ENCODE peak calls at places on chromosomes 5 and 9, in five cellular contexts. A, V, E, U and I are unnamed samples.
A peak's percentile ranks its signal among the peaks of the same experiment; 100 is the strongest.

GRCh38 chr5:135977375-135977928 is 22.7 kb upstream of the LECT2 start:
- DNase-seq in A (no peak), V (peak; percentile 56), E (peak; percentile 87), U (peak; percentile 86), I (peak; percentile 64)

GRCh38 chr5:66306105-66306843 is 162.2 kb downstream of the SREK1 start:
- DNase-seq in A (peak; percentile 78), V (peak; percentile 46), E (no peak), U (peak; percentile 77), I (peak; percentile 10)

GRCh38 chr9:134892221-134892620 is 11.6 kb downstream of the FCN2 start:
- DNase-seq in A (no peak), V (no peak), E (peak; percentile 58), U (no peak), I (no peak)

GRCh38 chr9:5326893-5327548 is 12.7 kb downstream of the RLN1 start:
- DNase-seq in A (no peak), V (no peak), E (no peak), U (peak; percentile 87), I (no peak)

GRCh38 chr5:133785182-133785581 is 172.8 kb upstream of the FSTL4 start:
- DNase-seq in A (no peak), V (no peak), E (no peak), U (peak; percentile 25), I (no peak)

GRCh38 chr5:44189255-44189654 is 200.0 kb downstream of the FGF10 start:
- DNase-seq in A (no peak), V (no peak), E (no peak), U (no peak), I (no peak)

GRCh38 chr5:35089688-35090314 is 42.1 kb upstream of the AGXT2 start:
- DNase-seq in A (peak; percentile 48), V (peak; percentile 23), E (no peak), U (peak; percentile 73), I (peak; percentile 9)

GRCh38 chr5:81825237-81825636 is 74.3 kb upstream of the SSBP2 start:
- DNase-seq in A (no peak), V (peak; percentile 67), E (no peak), U (no peak), I (peak; percentile 46)

GRCh38 chr9:81999806-82000205 is 11.2 kb downstream of the SPATA31D1 start:
- DNase-seq in A (no peak), V (no peak), E (no peak), U (no peak), I (no peak)

GRCh38 chr5:122726990-122727616 is 47.8 kb upstream of the SNX2 start:
- DNase-seq in A (no peak), V (no peak), E (no peak), U (no peak), I (peak; percentile 80)

GRCh38 chr5:55258339-55258738 is 24.9 kb upstream of the CCNO start:
- DNase-seq in A (no peak), V (no peak), E (no peak), U (no peak), I (no peak)

GRCh38 chr9:98569491-98569890 is 139.2 kb downstream of the GABBR2 start:
- DNase-seq in A (no peak), V (no peak), E (no peak), U (no peak), I (no peak)

GRCh38 chr5:106093149-106093548 is 1577.6 kb downstream of the EFNA5 start:
- DNase-seq in A (no peak), V (no peak), E (no peak), U (no peak), I (peak; percentile 28)

GRCh38 chr9:37033753-37034319 is at the start of gene PAX5:
- DNase-seq in A (no peak), V (no peak), E (peak; percentile 78), U (no peak), I (no peak)

GRCh38 chr5:139925650-139926640 is 117.2 kb downstream of the NRG2 start:
- DNase-seq in A (no peak), V (no peak), E (no peak), U (no peak), I (no peak)

GRCh38 chr5:53091304-53091703 is 18.3 kb downstream of the MOCS2 start:
- DNase-seq in A (no peak), V (no peak), E (no peak), U (no peak), I (no peak)

GRCh38 chr5:122126711-122127385 is 2.5 kb upstream of the ZNF474 start:
- DNase-seq in A (no peak), V (no peak), E (no peak), U (peak; percentile 7), I (no peak)

GRCh38 chr9:73573235-73573634 is 421.6 kb downstream of the ANXA1 start:
- DNase-seq in A (no peak), V (no peak), E (no peak), U (no peak), I (no peak)

GRCh38 chr5:111869681-111870080 is 112.7 kb upstream of the NREP start:
- DNase-seq in A (no peak), V (no peak), E (no peak), U (no peak), I (peak; percentile 55)

GRCh38 chr5:158382473-158382872 is 523.5 kb upstream of the CLINT1 start:
- DNase-seq in A (no peak), V (peak; percentile 48), E (no peak), U (no peak), I (peak; percentile 83)

GRCh38 chr9:70677336-70677735 is 262.9 kb upstream of the KLF9 start:
- DNase-seq in A (no peak), V (no peak), E (no peak), U (no peak), I (no peak)

GRCh38 chr5:1291611-1292080 is 3.2 kb downstream of the TERT start:
- DNase-seq in A (no peak), V (no peak), E (peak; percentile 56), U (no peak), I (no peak)

GRCh38 chr5:140157032-140157781 is 17.8 kb upstream of the CYSTM1 start:
- DNase-seq in A (peak; percentile 92), V (peak; percentile 91), E (peak; percentile 96), U (peak; percentile 93), I (peak; percentile 55)

GRCh38 chr5:8908055-8908683 is 637.7 kb downstream of the SEMA5A start:
- DNase-seq in A (peak; percentile 41), V (no peak), E (no peak), U (peak; percentile 64), I (peak; percentile 47)

GRCh38 chr9:131640438-131641181 is 95.3 kb downstream of the PRRT1B start:
- DNase-seq in A (no peak), V (no peak), E (no peak), U (no peak), I (no peak)

GRCh38 chr5:149583394-149583793 is 2.1 kb downstream of the ARHGEF37 start:
- DNase-seq in A (no peak), V (peak; percentile 34), E (no peak), U (no peak), I (no peak)

GRCh38 chr5:72082048-72082447 is 25.2 kb upstream of the MAP1B start:
- DNase-seq in A (no peak), V (no peak), E (no peak), U (no peak), I (no peak)
- TF ChIP-seq CTCF in A (no peak), V (no peak), E (no peak), U (peak; percentile 18), I (no peak)

GRCh38 chr5:14299666-14300065 is 156.5 kb downstream of the TRIO start:
- DNase-seq in A (no peak), V (no peak), E (no peak), U (peak; percentile 68), I (no peak)
- H3K27ac ChIP-seq in A (no peak overlapping the region), V (no peak overlapping the region), E (no peak overlapping the region), U (no peak overlapping the region), I (no peak overlapping the region)

GRCh38 chr5:64680289-64680688 is 10.0 kb upstream of the SHISAL2B start:
- DNase-seq in A (no peak), V (no peak), E (no peak), U (peak; percentile 39), I (no peak)
- TF ChIP-seq CTCF in A (peak; percentile 19), V (no peak), E (no peak), U (peak; percentile 43), I (peak; percentile 37)

GRCh38 chr5:72510610-72511121 is 3.5 kb upstream of the ZNF366 start:
- DNase-seq in A (no peak), V (no peak), E (no peak), U (no peak), I (peak; percentile 69)
- H3K27ac ChIP-seq in A (peak overlapping the region; percentile 87), V (peak overlapping the region; percentile 79), E (no peak overlapping the region), U (no peak overlapping the region), I (peak overlapping the region; percentile 75)

DNA sequence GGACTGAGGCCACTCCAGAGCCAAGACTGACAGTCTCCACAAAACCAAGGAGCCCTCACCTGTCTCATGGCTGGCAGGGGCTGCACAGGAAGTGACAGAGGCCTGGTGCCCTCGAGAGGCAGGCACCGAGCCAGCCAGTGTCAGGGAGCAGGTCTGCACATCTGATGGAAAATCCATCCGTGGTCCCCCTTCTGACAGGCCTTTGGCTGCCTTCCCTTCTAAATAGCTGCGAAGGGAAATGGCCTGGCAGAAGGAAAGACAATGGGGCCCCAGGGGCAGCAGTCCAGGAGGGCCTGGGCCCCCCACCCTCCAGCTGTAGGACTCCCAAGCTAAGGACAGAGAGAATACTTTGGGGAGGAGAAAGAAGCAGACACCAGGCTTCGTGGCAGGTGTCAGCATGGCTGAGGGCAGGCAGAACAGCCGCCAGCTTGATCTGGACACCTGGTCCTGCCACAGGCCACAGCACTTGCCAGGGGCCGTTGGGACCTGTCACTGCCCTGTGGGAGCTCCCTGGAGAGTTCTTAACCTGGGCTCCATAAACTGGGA is 22.2 kb downstream of the ADAMTS2 start:
- DNase-seq in A (peak; percentile 80), V (no peak), E (peak; percentile 57), U (no peak), I (no peak)
- TF ChIP-seq CTCF in A (no peak), V (no peak), E (no peak), U (no peak), I (no peak)

GRCh38 chr5:42812620-42813019 is 928 bp upstream of the SELENOP start:
- DNase-seq in A (no peak), V (no peak), E (no peak), U (no peak), I (no peak)
- H3K27ac ChIP-seq in A (no peak overlapping the region), V (peak overlapping the region; percentile 80), E (peak overlapping the region; percentile 88), U (no peak overlapping the region), I (no peak overlapping the region)

DNA sequence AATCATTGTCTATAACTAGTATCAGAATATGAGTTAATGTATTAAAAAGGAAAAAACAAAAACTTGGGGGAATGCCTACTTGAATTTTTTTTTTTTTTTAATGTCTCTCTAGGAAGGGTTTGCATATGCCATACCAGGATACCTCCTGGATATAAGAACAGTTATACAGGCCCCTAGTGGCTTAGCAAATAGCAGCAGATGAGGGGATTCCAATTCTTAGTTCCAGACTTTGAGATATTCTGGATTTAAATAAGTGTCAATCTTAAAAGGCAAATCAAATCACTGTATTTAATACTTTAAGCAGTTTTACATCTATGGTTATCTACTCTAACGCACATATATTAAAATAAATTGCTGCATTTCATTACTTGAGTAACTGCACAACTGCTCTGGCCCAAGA is 1055.5 kb upstream of the DMAC1 start:
- DNase-seq in A (peak; percentile 57), V (no peak), E (no peak), U (peak; percentile 42), I (no peak)
- TF ChIP-seq CTCF in A (peak; percentile 41), V (peak; percentile 17), E (no peak), U (peak; percentile 65), I (peak; percentile 46)